ENCODE peak calls at places on chromosome 10, in four cellular contexts. Z, B, F and L are unnamed samples.

GRCh38 chr10:23826399-23826798 is 382.5 kb upstream of the KIAA1217 start:
- DNase-seq in F (no peak), Z (no peak), B (no peak), L (peak)

GRCh38 chr10:35613597-35614226 is 8.6 kb downstream of the GJD4 start:
- DNase-seq in Z (no peak), F (no peak), B (no peak), L (no peak)

GRCh38 chr10:94412439-94412838 is 10.1 kb downstream of the TBC1D12 start:
- DNase-seq in F (no peak), Z (no peak), B (no peak), L (no peak)

GRCh38 chr10:34674169-34674568 is 140.9 kb downstream of the PARD3 start:
- DNase-seq in Z (no peak), B (no peak), F (no peak), L (no peak)

GRCh38 chr10:94094540-94094939 is 100.8 kb downstream of the PLCE1 start:
- DNase-seq in Z (no peak), F (no peak), B (no peak), L (no peak)

GRCh38 chr10:19730848-19731247 is 85.4 kb upstream of the PLXDC2 start:
- DNase-seq in Z (no peak), B (no peak), F (no peak), L (no peak)

GRCh38 chr10:100894033-100894432 is 18.7 kb upstream of the SLF2 start:
- DNase-seq in Z (no peak), F (no peak), B (no peak), L (no peak)

GRCh38 chr10:29389935-29390334 is 101.1 kb downstream of the LYZL1 start:
- DNase-seq in B (no peak), Z (no peak), F (no peak), L (no peak)

GRCh38 chr10:66162560-66163143 is 763.2 kb upstream of the LRRTM3 start:
- DNase-seq in B (no peak), F (no peak), Z (no peak), L (no peak)

GRCh38 chr10:97542169-97543024 is 30.2 kb upstream of the ANKRD2 start:
- DNase-seq in F (no peak), Z (peak), B (no peak), L (no peak)

GRCh38 chr10:5461914-5462840 is 37.2 kb downstream of the CALML5 start:
- DNase-seq in F (no peak), B (no peak), Z (no peak), L (no peak)

GRCh38 chr10:132884041-132884440 is 58.3 kb downstream of the CFAP46 start:
- DNase-seq in F (no peak), Z (no peak), B (no peak), L (peak)

GRCh38 chr10:46236941-46237681 is 49.7 kb upstream of the ANTXRL start:
- DNase-seq in F (no peak), B (no peak), Z (no peak), L (no peak)

GRCh38 chr10:120616311-120616911 is 159.4 kb downstream of the PLPP4 start:
- DNase-seq in Z (no peak), B (no peak), F (no peak), L (no peak)

GRCh38 chr10:129689681-129690080 is 222.6 kb downstream of the MGMT start:
- DNase-seq in F (no peak), B (no peak), Z (no peak), L (no peak)

GRCh38 chr10:36556468-36556867 is 568.9 kb upstream of the ANKRD30A start:
- DNase-seq in Z (no peak), F (no peak), B (no peak), L (no peak)

GRCh38 chr10:104123397-104123796 is 1.4 kb downstream of the SFR1 start:
- DNase-seq in B (no peak), Z (no peak), F (peak), L (no peak)

GRCh38 chr10:60732240-60733188 is 45.8 kb upstream of the CDK1 start:
- DNase-seq in Z (no peak), F (no peak), B (no peak), L (peak)

GRCh38 chr10:21398549-21399345 is 126.7 kb downstream of the SKIDA1 start:
- DNase-seq in F (no peak), Z (no peak), B (no peak), L (no peak)

GRCh38 chr10:128056303-128057050 is 69.7 kb downstream of the MKI67 start:
- DNase-seq in F (no peak), Z (no peak), B (no peak), L (no peak)

GRCh38 chr10:22550732-22551131 is 163.6 kb downstream of the PIP4K2A start:
- DNase-seq in Z (peak), F (peak), B (no peak), L (peak)

GRCh38 chr10:124266468-124267230 is 152.1 kb downstream of the OAT start:
- DNase-seq in Z (no peak), F (no peak), B (no peak), L (no peak)

GRCh38 chr10:84176836-84177474 is 3.4 kb downstream of the GPR15LG start:
- DNase-seq in F (no peak), B (no peak), Z (no peak), L (no peak)

GRCh38 chr10:129140861-129141260 is 326.2 kb upstream of the MGMT start:
- DNase-seq in B (no peak), F (peak), Z (no peak), L (no peak)

GRCh38 chr10:9875353-9875752 is 1142.3 kb upstream of the CELF2 start:
- DNase-seq in B (no peak), F (no peak), Z (no peak), L (no peak)

GRCh38 chr10:120394446-120394845 is 62.6 kb upstream of the PLPP4 start:
- DNase-seq in F (no peak), B (no peak), Z (no peak), L (no peak)

GRCh38 chr10:14184841-14185500 is 145.8 kb downstream of the FRMD4A start:
- DNase-seq in B (peak), Z (peak), F (no peak), L (no peak)

GRCh38 chr10:14182781-14183180 is 147.9 kb downstream of the FRMD4A start:
- DNase-seq in B (no peak), Z (peak), F (no peak), L (no peak)

GRCh38 chr10:14190702-14191101 is 140.0 kb downstream of the FRMD4A start:
- DNase-seq in Z (no peak), F (no peak), B (no peak), L (no peak)

GRCh38 chr10:14185501-14186045 is 145.2 kb downstream of the FRMD4A start:
- DNase-seq in F (no peak), Z (peak), B (peak), L (peak)

DNA sequence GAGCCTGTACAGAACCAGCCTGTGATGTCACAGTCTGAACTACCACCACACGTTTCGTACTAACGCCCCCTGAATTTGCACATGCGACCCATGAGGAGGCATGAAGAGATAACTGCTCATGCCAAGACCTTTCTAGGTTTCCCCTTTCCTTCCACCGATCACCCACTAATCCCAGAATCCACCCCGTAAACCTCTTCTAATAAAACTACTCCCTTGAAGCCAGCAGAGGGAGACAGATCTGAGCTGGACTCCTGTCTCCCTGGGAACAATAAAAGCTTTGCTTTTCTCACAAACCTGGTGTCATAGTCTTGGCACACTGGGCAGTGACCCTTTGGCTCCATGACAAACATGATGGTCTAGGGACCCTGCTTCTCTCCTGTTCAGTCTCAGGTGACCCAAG is 144.5 kb downstream of the FRMD4A start:
- DNase-seq in F (no peak), B (no peak), Z (peak), L (no peak)
- TF ChIP-seq USF1 in F (no peak), B (no peak), Z (no peak), L (no peak)

DNA sequence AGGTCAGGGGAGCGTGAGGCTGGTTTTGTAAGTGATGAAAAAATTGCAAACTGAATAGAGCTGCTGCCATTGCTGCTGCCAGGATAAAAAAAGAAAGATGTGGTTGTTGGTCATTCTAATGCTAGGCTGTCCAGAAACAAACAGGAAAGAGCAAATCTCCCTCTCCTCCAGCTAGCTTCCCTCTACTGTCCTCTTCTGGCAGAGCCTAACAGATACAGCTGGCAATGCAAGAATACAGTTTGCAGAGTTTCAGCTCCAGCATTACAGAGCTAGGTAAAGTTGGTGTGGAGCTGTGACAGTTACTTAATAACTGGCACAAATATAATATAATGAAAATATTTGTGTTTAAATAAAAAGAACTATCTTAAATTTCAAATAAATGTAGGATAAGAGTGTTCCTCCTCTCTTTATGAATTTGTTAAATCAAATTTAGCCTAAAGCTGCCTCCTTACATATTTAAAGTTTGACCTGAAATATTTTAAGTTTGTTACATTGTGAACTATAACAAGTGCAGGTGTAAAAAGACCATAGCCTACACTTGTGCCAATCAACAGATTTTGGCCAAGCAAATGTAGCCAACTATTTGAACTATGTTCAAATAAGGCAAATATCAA is 407.7 kb downstream of the SH2D4B start:
- DNase-seq in B (no peak), Z (no peak), F (peak), L (no peak)
- TF ChIP-seq USF1 in B (no peak), Z (no peak), F (no peak), L (no peak)

DNA sequence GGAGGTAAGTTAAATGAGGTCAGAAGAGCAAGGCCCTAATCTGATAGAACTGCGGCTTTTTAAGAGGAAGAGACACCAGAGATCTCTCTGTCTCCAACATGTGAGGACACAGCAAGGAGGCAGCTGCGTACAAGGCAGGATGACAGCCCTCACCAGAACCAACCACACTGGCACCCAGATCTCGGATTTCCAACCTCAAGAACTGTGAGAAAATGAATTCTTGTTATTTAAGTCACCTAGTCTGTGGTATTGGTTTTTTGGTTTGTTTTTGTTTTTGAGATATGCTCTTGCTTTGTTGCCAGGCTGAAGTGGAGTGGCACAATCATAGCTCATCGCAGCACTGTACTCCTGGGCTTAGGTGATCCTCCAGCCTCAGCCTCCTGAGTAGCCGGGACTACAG is 127.2 kb downstream of the DLG5 start:
- DNase-seq in B (no peak), Z (no peak), F (no peak), L (no peak)
- TF ChIP-seq USF1 in B (no peak), Z (no peak), F (no peak), L (no peak)

GRCh38 chr10:30433286-30433778 is 652 bp upstream of the MAP3K8 start:
- DNase-seq in B (no peak), F (peak), Z (no peak), L (peak)

GRCh38 chr10:30433779-30434272 is at the start of gene MAP3K8:
- DNase-seq in B (peak), Z (peak), F (peak), L (peak)

GRCh38 chr10:30434273-30435067 is 486 bp downstream of the MAP3K8 start:
- DNase-seq in B (no peak), F (peak), Z (peak), L (peak)

GRCh38 chr10:30431435-30431911 is 2.5 kb upstream of the MAP3K8 start:
- DNase-seq in B (no peak), Z (no peak), F (no peak), L (peak)

GRCh38 chr10:30432631-30433285 is 1.2 kb upstream of the MAP3K8 start:
- DNase-seq in B (no peak), F (no peak), Z (peak), L (no peak)
- TF ChIP-seq USF1 in B (no peak), F (no peak), Z (no peak), L (no peak)

GRCh38 chr10:90920986-90921643 is at the start of gene ANKRD1:
- DNase-seq in B (no peak), Z (no peak), F (no peak), L (no peak)
- TF ChIP-seq USF1 in B (no peak), Z (no peak), F (peak), L (no peak)

GRCh38 chr10:48777056-48777455 is 92.4 kb downstream of the WDFY4 start:
- DNase-seq in F (no peak), Z (no peak), B (no peak), L (no peak)
- TF ChIP-seq USF1 in F (no peak), Z (no peak), B (no peak), L (no peak)

GRCh38 chr10:43949351-43949750 is 300.7 kb upstream of the ZNF32 start:
- DNase-seq in Z (no peak), F (no peak), B (no peak), L (no peak)
- TF ChIP-seq USF1 in Z (no peak), F (no peak), B (no peak), L (no peak)

GRCh38 chr10:131795761-131796160 is 105.0 kb upstream of the PPP2R2D start:
- DNase-seq in B (no peak), Z (no peak), F (no peak), L (no peak)

GRCh38 chr10:131802156-131802915 is 98.5 kb upstream of the PPP2R2D start:
- DNase-seq in F (no peak), Z (no peak), B (no peak), L (no peak)

GRCh38 chr10:131799429-131799828 is 101.4 kb upstream of the PPP2R2D start:
- DNase-seq in F (no peak), B (no peak), Z (no peak), L (no peak)

GRCh38 chr10:131792809-131793208 is 108.0 kb upstream of the PPP2R2D start:
- DNase-seq in B (no peak), F (no peak), Z (no peak), L (no peak)

DNA sequence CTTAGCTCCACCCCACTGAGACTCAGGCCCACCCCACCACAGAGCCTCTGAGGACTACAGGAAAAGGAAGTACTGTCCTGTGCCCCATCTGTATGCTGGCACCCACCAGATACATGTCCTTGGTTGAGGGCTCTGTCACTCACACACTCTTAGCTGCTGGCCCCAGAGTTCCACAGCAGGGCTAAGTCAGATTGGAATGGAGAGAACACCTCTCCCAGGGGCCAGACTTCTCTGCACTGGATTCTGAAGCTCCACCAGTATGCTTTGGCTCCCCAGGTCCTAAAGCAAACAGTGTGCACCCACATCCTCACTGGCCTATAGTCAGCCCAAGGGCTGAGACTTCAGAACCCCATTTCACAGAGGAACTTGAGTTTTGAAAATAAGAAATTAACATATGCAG is 103.2 kb upstream of the PPP2R2D start:
- DNase-seq in Z (no peak), F (no peak), B (no peak), L (no peak)
- TF ChIP-seq USF1 in Z (no peak), F (no peak), B (no peak), L (no peak)

DNA sequence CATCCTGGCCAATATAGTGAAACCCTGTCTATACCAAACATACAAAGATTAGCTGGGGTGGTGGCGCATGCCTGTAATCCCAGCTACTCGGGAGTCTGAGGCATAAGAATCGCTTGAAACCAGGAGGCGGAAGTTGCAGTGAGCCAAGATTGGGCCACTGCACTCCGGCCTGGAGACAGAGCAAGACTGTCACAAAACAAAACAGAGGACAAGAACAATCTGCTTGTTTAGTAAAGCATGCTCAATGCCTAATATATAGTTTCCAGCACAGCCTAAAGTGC is 1.8 kb upstream of the SEC24C start:
- DNase-seq in Z (no peak), B (no peak), F (no peak), L (no peak)
- TF ChIP-seq USF1 in Z (no peak), B (no peak), F (no peak), L (no peak)

GRCh38 chr10:113520606-113521481 is 32.0 kb upstream of the HABP2 start:
- DNase-seq in F (peak), Z (peak), B (no peak), L (peak)
- TF ChIP-seq USF1 in F (no peak), Z (no peak), B (no peak), L (no peak)